ENCODE peak calls at places on chromosomes 12 and 14, in eight cellular contexts. A is pancreas, P is HCT116, K is heart right ventricle, L is IMR-90, F is heart left ventricle, M is adrenal gland, W is kidney. C is an unnamed sample.

GRCh38 chr12:105476616-105477015 is 146.1 kb downstream of the C12orf75 start:
- DNase-seq in K (no peak), M (no peak), W (no peak), L (no peak), A (no peak), P (no peak), F (no peak), C (no peak)

GRCh38 chr14:24818823-24819341 is 184.9 kb upstream of the GZMB start:
- DNase-seq in F (no peak), W (no peak), M (no peak), A (no peak), K (no peak), L (no peak), P (no peak), C (no peak)

GRCh38 chr14:100972134-100972905 is 68.8 kb upstream of the RTL1 start:
- DNase-seq in P (no peak), L (no peak), M (no peak), A (no peak), F (no peak), W (no peak), K (no peak), C (no peak)

GRCh38 chr14:81594012-81594411 is 60.4 kb upstream of the SEL1L start:
- DNase-seq in K (peak; percentile 21), A (peak; percentile 86), M (peak; percentile 23), P (no peak), F (peak; percentile 17), L (no peak), W (no peak), C (no peak)

GRCh38 chr14:56814468-56815074 is 4.3 kb upstream of the OTX2 start:
- DNase-seq in A (no peak), L (no peak), F (no peak), P (no peak), M (no peak), K (no peak), W (no peak), C (no peak)

GRCh38 chr12:3622732-3623690 is 129.9 kb downstream of the CRACR2A start:
- DNase-seq in F (no peak), P (no peak), M (no peak), W (no peak), A (no peak), K (no peak), L (no peak), C (no peak)

GRCh38 chr14:23357261-23357660 is 4.6 kb upstream of the SLC22A17 start:
- DNase-seq in K (no peak), M (no peak), A (no peak), F (no peak), P (no peak), L (no peak), W (peak; percentile 56), C (no peak)

GRCh38 chr12:113893221-113893620 is 72.9 kb downstream of the RBM19 start:
- DNase-seq in P (no peak), F (no peak), K (no peak), W (no peak), L (no peak), M (no peak), A (no peak), C (no peak)

GRCh38 chr14:19799880-19800279 is 3.7 kb upstream of the OR4N2 start:
- DNase-seq in L (no peak), M (no peak), K (no peak), P (no peak), W (no peak), F (no peak), A (no peak), C (no peak)

GRCh38 chr14:35159742-35160409 is 37.5 kb downstream of the PRORP start:
- DNase-seq in M (no peak), F (no peak), A (no peak), L (peak; percentile 97), P (peak; percentile 88), K (no peak), W (no peak), C (no peak)

GRCh38 chr12:45290218-45290609 is 74.3 kb downstream of the ANO6 start:
- DNase-seq in P (no peak), L (peak; percentile 88), F (no peak), K (no peak), A (no peak), M (no peak), W (no peak), C (no peak)

GRCh38 chr14:91291786-91292405 is 47.4 kb upstream of the GPR68 start:
- DNase-seq in F (no peak), A (no peak), L (no peak), W (peak; percentile 55), K (no peak), P (no peak), M (no peak), C (no peak)

GRCh38 chr12:47276253-47277070 is 196.7 kb upstream of the AMIGO2 start:
- DNase-seq in P (no peak), K (no peak), A (peak; percentile 21), F (peak; percentile 54), M (no peak), L (peak; percentile 79), W (no peak), C (peak; percentile 59)

GRCh38 chr12:7113389-7113871 is 4.4 kb upstream of the C1RL start:
- DNase-seq in M (no peak), K (no peak), L (peak; percentile 44), W (no peak), A (no peak), F (no peak), P (no peak), C (no peak)

GRCh38 chr12:86148612-86149011 is 107.6 kb downstream of the MGAT4C start:
- DNase-seq in L (peak; percentile 29), F (no peak), A (no peak), M (no peak), P (no peak), K (no peak), W (no peak), C (no peak)

GRCh38 chr12:49720214-49720613 is 13.0 kb upstream of the FMNL3 start:
- DNase-seq in W (no peak), P (no peak), L (no peak), A (no peak), M (peak; percentile 69), K (no peak), F (no peak), C (no peak)

GRCh38 chr14:26594148-26594547 is 3.7 kb downstream of the NOVA1 start:
- DNase-seq in W (no peak), F (no peak), P (no peak), M (no peak), A (no peak), L (no peak), K (no peak), C (no peak)

GRCh38 chr14:87944987-87945604 is 47.9 kb downstream of the GALC start:
- DNase-seq in M (no peak), P (peak; percentile 33), W (no peak), K (no peak), A (no peak), L (peak; percentile 68), F (no peak), C (no peak)

GRCh38 chr14:22549981-22550670 is 38.9 kb downstream of the DAD1 start:
- DNase-seq in A (no peak), P (no peak), M (no peak), W (no peak), L (peak; percentile 63), F (no peak), K (no peak), C (no peak)

GRCh38 chr14:84017533-84017932 is 1512.4 kb upstream of the FLRT2 start:
- DNase-seq in M (no peak), K (no peak), W (no peak), A (no peak), P (no peak), L (no peak), F (no peak), C (no peak)

GRCh38 chr14:53792909-53793308 is 163.7 kb downstream of the BMP4 start:
- DNase-seq in F (no peak), L (no peak), P (no peak), K (no peak), M (no peak), A (no peak), W (no peak), C (no peak)

GRCh38 chr12:108821407-108822397 is 35.7 kb downstream of the SSH1 start:
- DNase-seq in W (no peak), P (no peak), M (peak; percentile 34), K (no peak), L (peak; percentile 69), F (no peak), A (no peak), C (no peak)

GRCh38 chr12:2680676-2681039 is 114.1 kb upstream of the FKBP4 start:
- DNase-seq in P (no peak), W (no peak), M (no peak), L (no peak), F (no peak), A (no peak), K (no peak), C (no peak)

DNA sequence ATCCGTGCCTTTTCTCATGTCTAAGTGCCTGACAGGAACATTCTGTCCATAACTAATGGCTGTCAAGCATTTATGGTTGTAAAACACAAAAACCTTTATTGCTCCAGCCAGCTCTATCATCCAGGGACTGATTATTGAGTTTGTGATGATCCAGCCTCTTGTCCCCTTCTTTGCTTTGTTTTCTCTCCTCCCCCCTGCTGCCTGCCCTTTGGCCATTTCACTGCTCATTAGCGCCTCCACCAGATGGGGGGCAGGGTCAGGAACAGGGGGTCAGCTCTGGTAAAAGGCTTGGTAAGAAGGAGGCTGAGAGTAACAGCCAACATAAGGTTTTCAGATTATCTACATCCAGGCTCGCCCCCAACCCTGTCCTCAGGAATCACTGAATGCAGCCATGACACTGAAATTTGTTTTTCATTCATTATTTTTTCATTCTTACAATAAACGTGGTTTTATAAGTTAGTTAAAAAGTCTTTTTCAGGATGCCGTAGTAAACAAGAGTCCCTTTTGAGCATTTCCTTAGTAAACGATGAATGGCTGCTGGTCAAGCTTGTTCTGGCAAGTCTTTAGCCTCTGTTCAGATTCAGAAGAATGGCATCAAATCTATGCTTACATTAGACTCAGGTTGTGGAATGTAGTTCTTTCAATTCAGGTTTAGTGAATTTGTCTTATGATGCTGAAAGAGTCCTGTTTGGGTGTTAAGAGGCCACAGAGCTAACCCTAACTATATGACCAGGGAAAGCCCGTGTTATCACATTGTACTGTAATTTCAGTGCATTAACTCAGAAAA is 21.7 kb downstream of the HMGA2 start:
- DNase-seq in L (peak; percentile 36), K (no peak), W (no peak), A (no peak), F (no peak), M (no peak), P (no peak), C (no peak)
- TF ChIP-seq CTCF in L (no peak), K (no peak), W (no peak), A (no peak), F (no peak), M (no peak), P (peak; percentile 18), C (no peak)

GRCh38 chr14:21108791-21109190 is 7.9 kb downstream of the TMEM253 start:
- DNase-seq in M (no peak), L (no peak), W (no peak), P (no peak), F (no peak), A (no peak), K (no peak), C (no peak)
- H3K4me1 ChIP-seq in M (peaks cover 24% of the 10 kb centered on the region), L (peaks cover 4% of the 10 kb centered on the region), W (peaks cover 22% of the 10 kb centered on the region), P (peaks cover 45% of the 10 kb centered on the region), F (peaks cover 34% of the 10 kb centered on the region), A (peaks cover 26% of the 10 kb centered on the region), K (peaks cover 38% of the 10 kb centered on the region), C (peaks cover 9% of the 10 kb centered on the region)

GRCh38 chr12:107441906-107442305 is 243.7 kb upstream of the PWP1 start:
- DNase-seq in P (no peak), L (peak; percentile 46), F (no peak), A (no peak), W (no peak), K (no peak), M (peak; percentile 17), C (no peak)
- H3K27ac ChIP-seq in P (no peak overlapping the region), L (peak overlapping the region; percentile 53), F (no peak overlapping the region), A (no peak overlapping the region), W (no peak overlapping the region), K (no peak overlapping the region), M (no peak overlapping the region), C (no peak overlapping the region)

GRCh38 chr12:12901158-12901791 is 9.9 kb downstream of the GPRC5A start:
- DNase-seq in F (no peak), L (peak; percentile 94), A (no peak), K (no peak), P (no peak), M (peak; percentile 83), W (no peak), C (no peak)
- TF ChIP-seq CTCF in F (no peak), L (peak; percentile 1), A (no peak), K (no peak), P (no peak), M (no peak), W (no peak), C (no peak)

C was measured in lung.